ENCODE peak calls at places on chromosomes 16 and 17, in five cellular contexts. I is right lobe of liver, X is heart left ventricle, C is GM12878, Z is HCT116. S is an unnamed sample.

GRCh38 chr16:1035066-1035415 is 37.5 kb upstream of the SSTR5 start:
- DNase-seq in X (no peak), Z (no peak), I (no peak), C (no peak), S (no peak)

GRCh38 chr17:38869647-38870258 is at the start of gene LASP1:
- DNase-seq in C (peak; percentile 55), X (peak; percentile 90), Z (no peak), I (peak; percentile 93), S (peak; percentile 94)

GRCh38 chr17:57545836-57546305 is 199.2 kb downstream of the CCDC182 start:
- DNase-seq in X (no peak), C (no peak), Z (no peak), I (no peak), S (no peak)

GRCh38 chr16:69077251-69077650 is 28.2 kb upstream of the HAS3 start:
- DNase-seq in Z (peak; percentile 87), I (no peak), C (no peak), X (no peak), S (no peak)

GRCh38 chr16:49112754-49113153 is 168.9 kb downstream of the CBLN1 start:
- DNase-seq in Z (no peak), X (peak; percentile 84), I (no peak), C (no peak), S (no peak)

GRCh38 chr17:73430165-73430680 is 118.4 kb upstream of the CDC42EP4 start:
- DNase-seq in C (no peak), X (no peak), I (no peak), Z (no peak), S (no peak)

GRCh38 chr17:5286846-5287245 is 4.8 kb downstream of the RABEP1 start:
- DNase-seq in I (no peak), X (no peak), Z (no peak), C (no peak), S (no peak)

GRCh38 chr16:19901164-19901563 is 16.5 kb upstream of the GPRC5B start:
- DNase-seq in I (no peak), X (no peak), C (no peak), Z (no peak), S (no peak)

GRCh38 chr16:57592591-57593003 is 35.8 kb upstream of the ADGRG1 start:
- DNase-seq in X (no peak), I (no peak), Z (no peak), C (no peak), S (peak; percentile 50)

GRCh38 chr16:57386381-57386951 is 14.2 kb downstream of the CX3CL1 start:
- DNase-seq in C (no peak), X (no peak), Z (no peak), I (no peak), S (no peak)

GRCh38 chr17:63984651-63985386 is 12.1 kb upstream of the SCN4A start:
- DNase-seq in X (peak; percentile 69), I (no peak), C (no peak), Z (peak; percentile 64), S (no peak)

GRCh38 chr16:78437352-78437968 is 338.0 kb downstream of the WWOX start:
- DNase-seq in Z (no peak), X (no peak), I (no peak), C (no peak), S (peak; percentile 59)

GRCh38 chr17:36858119-36859002 is 78.9 kb upstream of the LHX1 start:
- DNase-seq in X (no peak), Z (no peak), I (no peak), C (no peak), S (no peak)

GRCh38 chr16:3787924-3788661 is 70.8 kb upstream of the TRAP1 start:
- DNase-seq in X (no peak), C (peak; percentile 55), I (no peak), Z (no peak), S (no peak)

GRCh38 chr16:57859331-57859730 is 57.0 kb upstream of the KIFC3 start:
- DNase-seq in C (no peak), Z (peak; percentile 46), I (no peak), X (no peak), S (no peak)

GRCh38 chr16:51818342-51818944 is 667.4 kb upstream of the SALL1 start:
- DNase-seq in X (no peak), Z (no peak), I (peak; percentile 60), C (no peak), S (no peak)

GRCh38 chr16:3127745-3128144 is 7.1 kb upstream of the ZNF213 start:
- DNase-seq in Z (no peak), C (no peak), X (no peak), I (no peak), S (no peak)

GRCh38 chr17:43468746-43469544 is 14.8 kb upstream of the DHX8 start:
- DNase-seq in X (no peak), Z (peak; percentile 46), I (no peak), C (no peak), S (no peak)

GRCh38 chr17:9174779-9175574 is 153.7 kb downstream of the NTN1 start:
- DNase-seq in C (no peak), Z (no peak), I (peak; percentile 92), X (peak; percentile 67), S (no peak)

GRCh38 chr16:10314811-10315210 is 71.0 kb upstream of the ATF7IP2 start:
- DNase-seq in Z (no peak), I (no peak), C (no peak), X (no peak), S (no peak)

DNA sequence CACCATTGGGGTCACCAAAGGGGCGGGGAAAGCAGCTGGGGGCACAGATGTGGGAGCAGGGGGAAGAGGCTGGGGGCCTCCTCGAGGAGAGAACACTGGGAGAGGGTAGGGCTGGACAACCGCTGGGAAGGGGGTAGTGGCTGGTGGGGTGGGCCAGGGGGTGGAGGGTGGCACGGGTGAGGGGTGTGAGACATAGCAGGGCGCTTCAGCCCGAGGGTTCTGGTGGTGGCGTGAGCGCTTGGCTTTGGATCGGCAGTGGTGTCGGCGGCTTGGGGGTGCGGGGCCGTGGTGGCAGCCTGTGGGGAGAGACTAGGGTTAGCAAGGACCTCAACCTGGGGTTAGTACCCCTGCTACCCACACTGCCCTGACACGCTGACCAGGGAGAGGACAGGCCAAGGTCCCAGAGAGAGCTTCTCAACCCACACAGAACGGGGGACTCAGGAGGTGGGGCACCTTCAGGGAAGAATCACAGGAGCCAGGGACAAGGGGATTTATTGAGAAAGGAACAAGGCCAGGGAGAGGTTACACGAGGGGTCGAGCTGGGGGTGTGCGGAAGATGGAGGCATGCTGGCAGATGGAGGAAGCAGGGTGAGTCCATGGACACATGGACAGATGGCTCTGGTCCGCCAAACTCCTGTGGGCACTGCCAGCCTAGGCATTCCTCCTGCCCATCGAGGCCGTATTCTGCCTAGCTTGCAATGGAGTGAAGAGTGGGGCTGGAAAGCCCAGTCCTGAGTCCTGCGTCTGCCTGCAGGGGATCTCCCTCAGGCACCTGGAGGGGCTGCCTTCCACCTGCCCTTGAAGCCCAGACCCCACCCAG is 8.4 kb downstream of the PER1 start:
- DNase-seq in I (no peak), X (no peak), Z (no peak), C (no peak), S (no peak)
- TF ChIP-seq POLR2A in I (peak; percentile 8), X (no peak), Z (no peak), C (no peak), S (no peak)

GRCh38 chr16:83994087-83994486 is 26.0 kb downstream of the NECAB2 start:
- DNase-seq in Z (peak; percentile 31), C (no peak), I (no peak), X (no peak), S (no peak)

GRCh38 chr16:83996481-83997252 is 28.6 kb downstream of the NECAB2 start:
- DNase-seq in X (no peak), C (no peak), I (no peak), Z (no peak), S (no peak)

GRCh38 chr16:83992624-83993023 is 24.6 kb downstream of the NECAB2 start:
- DNase-seq in Z (no peak), X (no peak), C (no peak), I (no peak), S (no peak)

GRCh38 chr16:83995756-83996155 is 27.7 kb downstream of the NECAB2 start:
- DNase-seq in I (no peak), Z (peak; percentile 18), X (peak; percentile 49), C (no peak), S (no peak)

GRCh38 chr16:83994703-83995102 is 26.7 kb downstream of the NECAB2 start:
- DNase-seq in Z (no peak), X (no peak), C (no peak), I (no peak), S (no peak)
- TF ChIP-seq POLR2A in Z (no peak), X (no peak), C (no peak), I (no peak), S (no peak)

GRCh38 chr17:21548236-21548635 is 144.1 kb upstream of the KCNJ18 start:
- DNase-seq in X (no peak), Z (no peak), C (no peak), I (no peak), S (no peak)

GRCh38 chr17:21549107-21549687 is 143.1 kb upstream of the KCNJ18 start:
- DNase-seq in C (no peak), X (no peak), Z (no peak), I (no peak), S (no peak)

DNA sequence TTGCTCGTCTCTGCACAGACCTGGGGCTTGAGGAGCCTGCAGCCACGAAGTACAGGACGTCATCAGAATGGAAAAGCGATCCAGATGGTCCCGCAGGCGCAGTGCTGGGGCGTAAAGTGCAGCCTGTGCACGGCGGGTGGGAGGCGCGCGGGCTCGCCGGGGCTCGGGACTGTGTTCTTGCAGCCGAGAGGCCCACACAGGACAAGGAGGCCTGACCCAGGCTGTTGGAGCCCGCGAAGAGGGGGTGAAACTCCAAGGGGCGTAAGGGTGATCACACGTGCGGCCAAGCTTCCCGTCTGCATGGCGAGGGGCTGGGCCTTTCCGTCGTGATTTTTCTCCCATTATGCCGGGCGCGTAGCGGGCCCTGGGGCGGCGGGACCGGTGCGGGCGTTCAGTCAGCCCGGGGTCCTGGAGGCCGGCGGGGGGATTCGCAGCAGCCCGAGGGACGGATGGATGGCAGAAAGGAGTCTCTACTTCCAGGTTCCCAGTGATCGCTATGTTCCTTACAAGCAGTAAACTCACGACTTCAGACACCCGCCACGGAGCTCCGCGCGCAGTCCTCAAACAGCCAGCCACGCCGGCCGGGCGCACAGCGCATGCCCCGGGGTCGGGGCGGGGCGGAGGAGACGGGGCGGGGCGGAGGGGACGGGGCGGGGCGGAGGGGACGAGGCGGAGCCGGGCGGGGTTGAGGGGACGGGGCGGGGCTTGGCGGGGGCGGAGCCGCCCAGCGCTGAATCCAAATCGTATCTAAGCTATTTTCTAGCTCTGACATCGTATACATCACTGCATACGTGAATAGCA is 141.0 kb upstream of the KCNJ18 start:
- DNase-seq in I (peak; percentile 86), X (peak; percentile 85), Z (peak; percentile 18), C (no peak), S (peak; percentile 87)
- TF ChIP-seq POLR2A in I (peak; percentile 53), X (no peak), Z (peak; percentile 39), C (peak; percentile 42), S (no peak)

DNA sequence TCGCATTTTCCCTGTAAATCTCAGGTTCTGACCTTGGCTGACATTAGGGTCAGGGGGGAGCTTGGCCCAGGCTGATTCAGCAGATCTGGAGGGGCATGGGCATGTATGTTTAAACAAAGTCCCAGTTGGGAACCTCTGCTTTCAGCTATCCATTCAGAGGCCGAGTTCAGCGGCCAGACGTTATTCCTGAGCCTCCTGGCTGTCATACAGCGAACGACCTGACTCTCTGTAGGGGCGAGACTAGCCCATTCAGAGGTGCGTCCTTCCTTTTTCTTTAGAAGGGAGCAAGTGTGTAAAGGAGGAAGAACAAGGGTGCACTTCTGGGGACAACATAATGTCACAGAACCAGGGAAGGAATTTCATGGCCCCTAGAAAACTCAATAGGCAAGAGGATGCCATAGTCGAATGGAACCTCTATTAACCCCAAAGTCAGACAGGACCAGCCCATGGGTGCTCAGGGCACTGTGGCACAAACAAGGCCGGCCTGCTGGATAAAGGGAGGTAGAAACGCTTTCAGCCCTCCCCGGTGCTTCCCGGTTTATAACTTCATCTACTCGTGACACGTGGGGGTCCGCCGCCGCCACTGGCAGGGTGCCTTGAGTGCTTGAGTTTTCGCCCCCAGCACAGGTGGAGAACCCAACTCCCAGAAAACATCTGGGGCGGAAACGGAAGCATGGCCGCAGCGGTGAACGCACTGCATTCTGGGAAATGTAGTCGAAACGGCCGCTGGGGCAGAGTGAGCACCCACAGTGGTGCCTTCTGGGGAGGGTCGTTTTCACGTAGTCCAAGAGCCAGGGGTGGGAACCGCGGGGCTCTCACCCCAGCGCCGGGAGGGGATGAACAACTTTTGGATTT is 33.2 kb upstream of the PLCG2 start:
- DNase-seq in I (peak; percentile 83), C (no peak), Z (peak; percentile 42), X (peak; percentile 75), S (peak; percentile 75)
- TF ChIP-seq POLR2A in I (no peak), C (peak; percentile 70), Z (peak; percentile 78), X (no peak), S (no peak)